ENCODE peak calls at places on chromosomes 5 and 9, in four cellular contexts. E, K, G and B are unnamed samples.

GRCh38 chr9:13386324-13386723 is 106.8 kb upstream of the MPDZ start:
- DNase-seq in K (no peak), E (no peak), G (no peak), B (no peak)

GRCh38 chr9:114616684-114617520 is 5.8 kb downstream of the TMEM268 start:
- DNase-seq in G (no peak), E (no peak), K (no peak), B (no peak)

GRCh38 chr5:76694317-76694716 is 21.6 kb upstream of the F2R start:
- DNase-seq in E (no peak), G (no peak), K (no peak), B (no peak)

GRCh38 chr5:15496886-15497285 is 3.1 kb upstream of the FBXL7 start:
- DNase-seq in E (peak; percentile 32), G (no peak), K (no peak), B (no peak)

GRCh38 chr9:98074119-98074990 is 17.8 kb downstream of the NANS start:
- DNase-seq in K (peak; percentile 75), E (peak; percentile 72), G (peak; percentile 94), B (peak; percentile 59)

GRCh38 chr5:62395210-62395950 is 8.3 kb downstream of the DIMT1 start:
- DNase-seq in G (no peak), E (no peak), K (no peak), B (peak; percentile 83)

GRCh38 chr5:176364765-176365662 is at the start of gene ARL10:
- DNase-seq in E (peak; percentile 27), K (peak; percentile 43), G (peak; percentile 72), B (peak; percentile 20)

GRCh38 chr5:40321514-40321913 is 358.2 kb upstream of the PTGER4 start:
- DNase-seq in G (no peak), E (no peak), K (no peak), B (no peak)

GRCh38 chr5:55222819-55223124 is 4.3 kb downstream of the MCIDAS start:
- DNase-seq in G (no peak), K (no peak), E (no peak), B (no peak)
- H4K5ac ChIP-seq in G (no peak overlapping the region), K (no peak overlapping the region), E (no peak overlapping the region), B (no peak overlapping the region)

GRCh38 chr5:135700731-135701130 is 121.9 kb upstream of the CXCL14 start:
- DNase-seq in G (peak; percentile 20), E (no peak), K (no peak), B (no peak)
- H4K5ac ChIP-seq in G (no peak overlapping the region), E (no peak overlapping the region), K (no peak overlapping the region), B (no peak overlapping the region)

GRCh38 chr5:135879591-135879990 is 16.1 kb downstream of the IL9 start:
- DNase-seq in K (no peak), G (no peak), E (no peak), B (no peak)
- H4K5ac ChIP-seq in K (no peak overlapping the region), G (no peak overlapping the region), E (no peak overlapping the region), B (no peak overlapping the region)

DNA sequence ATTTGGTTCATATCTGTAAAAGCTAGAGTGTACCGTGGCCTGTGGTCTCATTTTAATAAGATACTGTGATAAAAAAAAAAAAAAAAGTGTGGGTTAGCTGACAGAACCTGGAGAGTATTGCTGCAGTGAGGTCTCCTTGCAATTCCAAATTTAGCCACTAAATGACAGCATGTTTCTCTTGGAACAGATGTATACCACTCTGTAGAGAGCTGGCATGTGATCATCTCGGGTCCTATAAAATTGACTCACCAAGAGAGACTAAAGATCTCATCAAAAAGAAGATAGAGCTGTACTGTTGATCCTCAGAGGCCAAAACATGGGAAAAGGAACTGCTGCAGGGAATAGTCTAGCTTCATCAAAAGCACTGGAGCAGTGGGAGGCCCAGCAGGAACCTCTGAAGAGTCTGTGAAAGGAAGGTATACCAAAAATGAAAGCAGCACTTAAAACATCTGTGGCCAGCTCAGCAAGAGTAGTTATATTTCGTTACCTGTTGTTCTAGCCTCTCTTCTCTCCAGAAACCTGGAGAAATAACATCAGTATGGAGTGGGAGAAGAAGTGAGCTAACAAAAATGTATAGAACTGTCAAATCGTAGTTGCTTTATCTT is 826.8 kb downstream of the EFNA5 start:
- DNase-seq in K (no peak), E (peak; percentile 65), G (no peak), B (no peak)
- H4K5ac ChIP-seq in K (no peak overlapping the region), E (no peak overlapping the region), G (no peak overlapping the region), B (no peak overlapping the region)

DNA sequence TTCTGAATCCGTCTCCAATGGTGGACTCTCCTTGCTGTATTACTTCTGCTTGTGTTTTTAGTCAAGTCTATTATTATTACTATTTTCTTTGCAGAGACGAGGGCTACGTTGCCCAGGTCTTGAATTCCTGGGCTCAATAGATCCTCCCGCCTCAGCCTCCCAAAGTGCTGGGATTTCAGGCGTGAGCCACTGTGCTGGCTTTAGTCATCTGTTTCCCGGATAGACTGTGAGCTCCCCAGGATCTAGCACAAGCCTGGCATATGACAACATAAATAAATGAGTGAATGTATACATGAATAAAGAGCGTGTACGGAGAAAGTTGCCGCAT is 439 bp upstream of the DDX46 start:
- DNase-seq in G (no peak), K (no peak), E (no peak), B (no peak)
- H4K5ac ChIP-seq in G (no peak overlapping the region), K (no peak overlapping the region), E (no peak overlapping the region), B (peak overlapping the region; percentile 48)